ENCODE peak calls at places on chromosomes 5 and 9, in six cellular contexts. X, O, Q, T, B and Y are unnamed samples.

GRCh38 chr9:77647659-77648457 is at the start of gene GNA14:
- DNase-seq in X (peak; percentile 18), Q (peak; percentile 40), T (peak; percentile 51), B (no peak), O (no peak), Y (peak; percentile 56)

GRCh38 chr5:52876456-52876855 is 88.7 kb downstream of the ITGA1 start:
- DNase-seq in O (no peak), B (no peak), Q (no peak), T (no peak), X (no peak), Y (no peak)

GRCh38 chr9:14687042-14687719 is 6.1 kb downstream of the ZDHHC21 start:
- DNase-seq in B (no peak), Q (no peak), T (no peak), O (no peak), X (peak; percentile 49), Y (peak; percentile 33)

GRCh38 chr5:89241186-89241585 is 358.2 kb upstream of the MEF2C start:
- DNase-seq in T (no peak), O (no peak), B (no peak), X (peak; percentile 5), Q (no peak), Y (no peak)

GRCh38 chr9:76608562-76609254 is 149.7 kb downstream of the GCNT1 start:
- DNase-seq in X (no peak), T (no peak), Q (no peak), B (no peak), O (no peak), Y (no peak)

GRCh38 chr5:74316064-74316586 is 324.4 kb downstream of the ENC1 start:
- DNase-seq in Q (no peak), B (no peak), T (peak; percentile 88), X (peak; percentile 94), O (no peak), Y (peak; percentile 90)

GRCh38 chr5:83764101-83764500 is 43.4 kb upstream of the HAPLN1 start:
- DNase-seq in X (no peak), O (no peak), T (no peak), B (no peak), Q (no peak), Y (no peak)

GRCh38 chr5:59517926-59518585 is 375.5 kb downstream of the PDE4D start:
- DNase-seq in O (no peak), T (no peak), B (no peak), Q (no peak), X (peak; percentile 57), Y (peak; percentile 47)

GRCh38 chr5:36606437-36607113 is at the start of gene SLC1A3:
- DNase-seq in X (peak; percentile 68), Q (no peak), T (peak; percentile 86), B (no peak), O (peak; percentile 10), Y (peak; percentile 74)

GRCh38 chr5:138950411-138951011 is 75.4 kb upstream of the LRRTM2 start:
- DNase-seq in X (no peak), T (no peak), B (no peak), Q (peak; percentile 57), O (no peak), Y (no peak)